ENCODE peak calls at places on chromosomes 12 and 14, in six cellular contexts. D is GM04504; Z is C1 segment of cervical spinal cord; J is NCI-H226; R is heart left ventricle; K is activated CD4-positive, CD25-positive, alpha-beta regulatory T cell treated with anti-CD3 and anti-CD28 coated beads, Interleukin-2, amount 50 U/mL, for 16 hours. Q is an unnamed sample.

GRCh38 chr12:67928621-67929369 is 60.5 kb upstream of the IFNG-AS1 start:
- DNase-seq in Z (no peak), K (no peak), D (no peak), J (no peak), R (no peak), Q (no peak)

GRCh38 chr12:28089363-28089762 is 100.9 kb upstream of the CCDC91 start:
- DNase-seq in R (no peak), K (no peak), Z (no peak), J (no peak), D (no peak), Q (no peak)

GRCh38 chr14:75518625-75519024 is 3.6 kb upstream of the BATF start:
- DNase-seq in Z (no peak), R (no peak), K (no peak), D (no peak), J (no peak), Q (peak; percentile 57)

GRCh38 chr14:78010688-78011087 is 159.5 kb upstream of the NRXN3 start:
- DNase-seq in R (no peak), Z (no peak), D (no peak), J (peak; percentile 42), K (no peak), Q (no peak)

GRCh38 chr12:109927622-109928021 is 27.5 kb downstream of the TCHP start:
- DNase-seq in K (no peak), R (no peak), J (no peak), Z (no peak), D (no peak), Q (peak; percentile 45)

GRCh38 chr12:6229224-6229748 is 29.1 kb downstream of the CD9 start:
- DNase-seq in Z (peak; percentile 40), K (no peak), R (no peak), J (no peak), D (no peak), Q (no peak)

GRCh38 chr14:73723411-73723798 is 9.2 kb upstream of the PNMA1 start:
- DNase-seq in K (no peak), J (peak; percentile 39), R (no peak), Z (no peak), D (no peak), Q (no peak)

GRCh38 chr14:24674204-24674970 is 40.4 kb upstream of the GZMB start:
- DNase-seq in Z (no peak), D (no peak), K (no peak), R (no peak), J (no peak), Q (no peak)

GRCh38 chr12:79558924-79559469 is 131.8 kb downstream of the PAWR start:
- DNase-seq in D (no peak), Z (no peak), R (no peak), J (no peak), K (no peak), Q (no peak)